ENCODE peak calls at places on chromosomes 4 and X, in seven cellular contexts. C, S, P, V, D, F and U are unnamed samples.

GRCh38 chr4:41878991-41879491 is 56.2 kb upstream of the TMEM33 start:
- DNase-seq in C (no peak), S (no peak), P (no peak), V (no peak), D (no peak), F (no peak), U (no peak)

GRCh38 chrX:20066968-20067708 is 49.6 kb downstream of the MAP7D2 start:
- DNase-seq in C (peak), S (peak), P (peak), V (no peak), D (peak), F (peak), U (peak)

GRCh38 chrX:74286950-74287349 is 17.0 kb upstream of the ZCCHC13 start:
- DNase-seq in C (no peak), S (no peak), P (no peak), V (no peak), D (no peak), F (no peak), U (no peak)

GRCh38 chr4:128287871-128288688 is 467 bp upstream of the PGRMC2 start:
- DNase-seq in C (peak), S (peak), P (peak), V (peak), D (peak), F (peak), U (peak)

GRCh38 chr4:174592985-174593335 is 70.7 kb upstream of the HPGD start:
- DNase-seq in C (no peak), S (no peak), P (no peak), V (peak), D (peak), F (no peak), U (no peak)

GRCh38 chrX:23554304-23554703 is 113.0 kb upstream of the PRDX4 start:
- DNase-seq in C (peak), S (peak), P (no peak), V (no peak), D (peak), F (peak), U (no peak)

GRCh38 chr4:41517747-41518146 is 20.2 kb upstream of the LIMCH1 start:
- DNase-seq in C (no peak), S (no peak), P (no peak), V (no peak), D (no peak), F (no peak), U (no peak)

GRCh38 chr4:61408163-61408562 is 208.0 kb downstream of the ADGRL3 start:
- DNase-seq in C (no peak), S (no peak), P (no peak), V (no peak), D (no peak), F (no peak), U (no peak)

GRCh38 chr4:2217726-2218125 is 24.2 kb downstream of the HAUS3 start:
- DNase-seq in C (no peak), S (no peak), P (no peak), V (no peak), D (no peak), F (no peak), U (no peak)

GRCh38 chrX:15761564-15762191 is 23.6 kb downstream of the CA5B start:
- DNase-seq in C (peak), S (no peak), P (no peak), V (no peak), D (peak), F (peak), U (peak)

GRCh38 chr4:97587912-97588311 is 555.4 kb downstream of the STPG2 start:
- DNase-seq in C (no peak), S (no peak), P (no peak), V (no peak), D (no peak), F (no peak), U (no peak)

GRCh38 chr4:182475539-182475938 is 232.3 kb downstream of the TENM3 start:
- DNase-seq in C (no peak), S (no peak), P (no peak), V (no peak), D (no peak), F (no peak), U (no peak)

GRCh38 chr4:101400096-101400495 is 52.8 kb upstream of the PPP3CA start:
- DNase-seq in C (no peak), S (no peak), P (no peak), V (no peak), D (no peak), F (no peak), U (no peak)

GRCh38 chr4:120922390-120923200 is at the start of gene PRDM5:
- DNase-seq in C (peak), S (no peak), P (peak), V (peak), D (no peak), F (no peak), U (peak)

GRCh38 chr4:171718069-171718468 is 95.1 kb upstream of the GALNTL6 start:
- DNase-seq in C (no peak), S (no peak), P (no peak), V (no peak), D (no peak), F (no peak), U (no peak)

GRCh38 chr4:99734583-99735322 is 77.1 kb upstream of the C4orf54 start:
- DNase-seq in C (no peak), S (no peak), P (no peak), V (no peak), D (no peak), F (no peak), U (no peak)

GRCh38 chr4:143046454-143046853 is 138.3 kb upstream of the USP38 start:
- DNase-seq in C (no peak), S (no peak), P (no peak), V (no peak), D (no peak), F (no peak), U (no peak)

GRCh38 chr4:173237152-173237551 is 68.5 kb downstream of the GALNT7 start:
- DNase-seq in C (no peak), S (no peak), P (no peak), V (no peak), D (peak), F (no peak), U (no peak)

GRCh38 chr4:2427383-2428334 is 8.9 kb downstream of the CFAP99 start:
- DNase-seq in C (no peak), S (no peak), P (no peak), V (no peak), D (no peak), F (no peak), U (no peak)

GRCh38 chr4:174377613-174378012 is 93.9 kb downstream of the CEP44 start:
- DNase-seq in C (no peak), S (peak), P (no peak), V (no peak), D (no peak), F (no peak), U (no peak)

GRCh38 chrX:45824471-45824870 is 623.8 kb upstream of the DIPK2B start:
- DNase-seq in C (no peak), S (peak), P (peak), V (peak), D (peak), F (no peak), U (peak)
- TF ChIP-seq CTCF in C (no peak), S (peak), P (peak), V (no peak), D (peak), F (no peak), U (peak)

DNA sequence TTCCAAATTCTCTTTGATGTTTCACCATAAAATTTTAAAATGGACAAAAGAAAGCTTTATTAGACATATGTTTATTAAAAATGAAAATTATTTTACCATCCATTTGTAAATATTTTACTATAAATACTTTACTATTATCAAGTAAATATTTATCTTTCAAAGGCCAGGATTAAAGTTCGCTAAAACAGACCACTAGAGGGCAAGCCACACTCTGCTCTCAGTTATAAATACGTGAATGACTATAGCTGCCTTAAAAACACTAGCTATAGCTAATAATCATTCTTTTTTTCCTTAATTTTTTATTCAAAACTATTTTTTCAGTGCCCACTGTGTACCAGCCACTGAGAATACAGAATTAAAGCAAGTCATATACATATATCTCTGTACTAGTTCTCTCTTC is 38.6 kb downstream of the UNC5C start:
- DNase-seq in C (no peak), S (no peak), P (no peak), V (no peak), D (peak), F (peak), U (no peak)
- TF ChIP-seq CTCF in C (peak), S (peak), P (peak), V (no peak), D (peak), F (peak), U (peak)

DNA sequence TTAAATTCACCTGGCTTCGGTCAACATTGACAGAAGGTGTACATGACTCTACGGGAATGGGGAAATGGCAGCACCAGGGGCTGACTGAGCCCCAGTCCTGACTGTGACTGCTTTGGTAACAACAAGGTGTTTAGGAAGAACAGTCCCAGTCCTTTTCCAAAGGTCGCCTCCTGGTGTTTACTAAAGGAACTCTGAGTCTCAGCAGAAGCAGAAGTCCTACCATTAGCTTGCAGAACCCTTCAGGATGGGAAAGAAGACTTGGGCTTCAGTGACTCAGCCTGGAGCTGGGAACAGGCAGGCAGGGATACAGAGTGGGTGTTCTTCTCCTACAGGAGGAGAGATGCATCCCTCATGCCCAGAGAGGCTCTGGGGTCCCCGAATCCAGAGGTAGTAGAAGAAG is 103.3 kb downstream of the MGST2 start:
- DNase-seq in C (no peak), S (no peak), P (no peak), V (no peak), D (peak), F (no peak), U (no peak)
- TF ChIP-seq CTCF in C (peak), S (peak), P (no peak), V (no peak), D (no peak), F (no peak), U (peak)

GRCh38 chrX:53114864-53115549 is 21.1 kb downstream of the KANTR start:
- DNase-seq in C (no peak), S (no peak), P (no peak), V (no peak), D (no peak), F (no peak), U (no peak)

GRCh38 chrX:53115550-53115874 is 21.6 kb downstream of the KANTR start:
- DNase-seq in C (no peak), S (no peak), P (no peak), V (no peak), D (no peak), F (no peak), U (no peak)

GRCh38 chrX:53122013-53122412 is 28.1 kb downstream of the KANTR start:
- DNase-seq in C (no peak), S (no peak), P (no peak), V (no peak), D (no peak), F (no peak), U (no peak)

DNA sequence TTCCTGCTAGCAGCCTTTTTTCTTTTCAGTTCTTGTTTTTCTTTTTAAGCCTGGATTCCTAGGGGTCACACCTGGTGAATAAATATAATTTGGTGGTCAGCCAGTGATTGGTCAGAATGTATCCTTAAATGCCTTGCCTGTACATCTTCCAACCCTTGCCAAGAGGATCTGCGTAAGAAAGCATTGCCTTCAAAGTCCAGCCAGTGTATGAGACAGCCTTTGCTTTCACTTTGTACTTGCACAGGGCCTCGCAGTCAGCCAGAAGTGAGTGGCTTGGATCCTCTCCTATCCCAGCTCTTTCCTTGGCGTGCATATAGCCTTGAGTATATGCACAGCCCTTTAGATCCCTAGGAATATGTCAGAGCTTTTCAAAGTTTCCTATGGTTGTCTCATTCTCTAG is 22.2 kb downstream of the KANTR start:
- DNase-seq in C (no peak), S (no peak), P (no peak), V (no peak), D (no peak), F (no peak), U (no peak)
- TF ChIP-seq CTCF in C (no peak), S (no peak), P (no peak), V (no peak), D (no peak), F (no peak), U (no peak)

DNA sequence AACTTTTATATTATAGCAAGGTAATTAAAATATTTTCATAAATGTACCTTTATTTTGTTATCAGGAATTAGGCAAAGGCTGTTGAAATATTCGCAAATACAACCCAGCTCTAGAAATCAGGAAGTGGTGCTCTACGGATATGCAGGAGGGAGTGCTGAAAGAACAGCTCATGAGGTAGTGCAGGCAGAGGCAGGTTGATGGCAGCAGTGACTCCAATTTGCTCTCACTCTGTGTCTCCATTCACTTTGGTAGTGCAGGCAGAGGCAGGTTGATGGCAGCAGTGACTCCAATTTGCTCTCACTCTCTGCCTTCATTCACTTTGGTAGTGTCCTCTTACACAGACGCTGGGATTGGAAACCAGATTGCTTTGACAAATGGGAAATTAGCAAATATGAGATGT is 277.9 kb downstream of the TRIML1 start:
- DNase-seq in C (no peak), S (no peak), P (no peak), V (no peak), D (peak), F (no peak), U (no peak)
- TF ChIP-seq CTCF in C (no peak), S (no peak), P (no peak), V (no peak), D (no peak), F (no peak), U (no peak)

GRCh38 chr4:146073517-146073916 is 102.0 kb upstream of the LSM6 start:
- DNase-seq in C (no peak), S (no peak), P (no peak), V (no peak), D (no peak), F (no peak), U (no peak)
- TF ChIP-seq CTCF in C (no peak), S (no peak), P (no peak), V (no peak), D (no peak), F (no peak), U (no peak)

GRCh38 chr4:146095091-146095690 is 80.3 kb upstream of the LSM6 start:
- DNase-seq in C (no peak), S (peak), P (no peak), V (no peak), D (peak), F (peak), U (peak)
- TF ChIP-seq CTCF in C (peak), S (peak), P (no peak), V (no peak), D (peak), F (peak), U (peak)

GRCh38 chrX:103464071-103464773 is 55.1 kb downstream of the RAB40A start:
- DNase-seq in C (peak), S (peak), P (peak), V (no peak), D (peak), F (peak), U (peak)
- TF ChIP-seq CTCF in C (peak), S (no peak), P (peak), V (no peak), D (peak), F (no peak), U (no peak)

GRCh38 chr4:153530996-153531375 is 64.8 kb downstream of the TMEM131L start:
- DNase-seq in C (no peak), S (no peak), P (no peak), V (no peak), D (no peak), F (no peak), U (no peak)
- TF ChIP-seq CTCF in C (peak), S (peak), P (no peak), V (no peak), D (no peak), F (peak), U (no peak)